ENCODE peak calls at places on chromosome 17, in four cellular contexts. One of them, this sample, is unnamed.

GRCh38 chr17:76736349-76737081 is 616 bp downstream of the SRSF2 start:
- DNase-seq in D341Med: peak; percentile 87
- DNase-seq in DMS79 treated with DMSO at 0.1 percent for 48 hours: peak; percentile 13
- DNase-seq in ovary: peak; percentile 87
- DNase-seq in this sample: peak; percentile 86

GRCh38 chr17:4334776-4335175 is 31.7 kb downstream of the UBE2G1 start:
- DNase-seq in D341Med: no peak
- DNase-seq in ovary: no peak
- DNase-seq in DMS79 treated with DMSO at 0.1 percent for 48 hours: no peak
- DNase-seq in this sample: no peak

GRCh38 chr17:74199306-74200092 is 4.0 kb upstream of the RPL38 start:
- DNase-seq in D341Med: peak; percentile 93
- DNase-seq in DMS79 treated with DMSO at 0.1 percent for 48 hours: no peak
- DNase-seq in ovary: peak; percentile 67
- DNase-seq in this sample: peak; percentile 90

GRCh38 chr17:73697872-73698271 is 53.6 kb upstream of the SDK2 start:
- DNase-seq in D341Med: peak; percentile 42
- DNase-seq in DMS79 treated with DMSO at 0.1 percent for 48 hours: peak; percentile 53
- DNase-seq in ovary: no peak
- DNase-seq in this sample: no peak

GRCh38 chr17:74118504-74118903 is 85.0 kb upstream of the RPL38 start:
- DNase-seq in DMS79 treated with DMSO at 0.1 percent for 48 hours: no peak
- DNase-seq in D341Med: no peak
- DNase-seq in ovary: no peak
- DNase-seq in this sample: no peak

GRCh38 chr17:20997711-20998570 is 44.9 kb downstream of the USP22 start:
- DNase-seq in ovary: no peak
- DNase-seq in D341Med: no peak
- DNase-seq in DMS79 treated with DMSO at 0.1 percent for 48 hours: no peak
- DNase-seq in this sample: no peak

GRCh38 chr17:81401727-81402529 is 6.7 kb downstream of the BAHCC1 start:
- DNase-seq in D341Med: peak; percentile 79
- DNase-seq in ovary: peak; percentile 58
- DNase-seq in DMS79 treated with DMSO at 0.1 percent for 48 hours: peak; percentile 23
- DNase-seq in this sample: peak; percentile 90

GRCh38 chr17:10702574-10702973 is 5.2 kb downstream of the ADPRM start:
- DNase-seq in D341Med: no peak
- DNase-seq in DMS79 treated with DMSO at 0.1 percent for 48 hours: no peak
- DNase-seq in ovary: no peak
- DNase-seq in this sample: no peak

GRCh38 chr17:65043802-65044201 is 12.7 kb downstream of the GNA13 start:
- DNase-seq in ovary: no peak
- DNase-seq in D341Med: no peak
- DNase-seq in DMS79 treated with DMSO at 0.1 percent for 48 hours: no peak
- DNase-seq in this sample: no peak

GRCh38 chr17:8846768-8847211 is 20.7 kb downstream of the PIK3R6 start:
- DNase-seq in DMS79 treated with DMSO at 0.1 percent for 48 hours: no peak
- DNase-seq in ovary: no peak
- DNase-seq in D341Med: no peak
- DNase-seq in this sample: no peak

This sample was measured in retina.